ENCODE peak calls at places on chromosomes 12 and 14, in seven cellular contexts. M is progenitor cell of endocrine pancreas, D is PC-9, H is lower leg skin, C is AG04450, E is neural crest cell, N is mammary epithelial cell. Q is an unnamed sample.

GRCh38 chr14:56378474-56378873 is 201.1 kb upstream of the TMEM260 start:
- DNase-seq in C (peak), N (peak), D (no peak), M (no peak), E (no peak), H (no peak), Q (no peak)

GRCh38 chr14:74569826-74570591 is 42.0 kb downstream of the LTBP2 start:
- DNase-seq in H (no peak), N (peak), M (no peak), E (no peak), D (peak), C (no peak), Q (no peak)

GRCh38 chr14:49702725-49703124 is 9.8 kb downstream of the KLHDC1 start:
- DNase-seq in D (no peak), H (no peak), M (no peak), C (no peak), N (no peak), E (no peak), Q (no peak)

GRCh38 chr14:94690486-94690885 is 78.3 kb downstream of the SERPINA3 start:
- DNase-seq in D (no peak), E (no peak), H (no peak), N (no peak), C (no peak), M (no peak), Q (no peak)

GRCh38 chr12:16348435-16349131 is 1.1 kb downstream of the MGST1 start:
- DNase-seq in M (no peak), D (no peak), E (no peak), H (no peak), C (no peak), N (peak), Q (no peak)

GRCh38 chr12:41621288-41621687 is 433.2 kb downstream of the PDZRN4 start:
- DNase-seq in H (no peak), C (no peak), N (no peak), M (no peak), E (no peak), D (no peak), Q (no peak)

GRCh38 chr14:65238456-65238855 is 136.1 kb upstream of the MAX start:
- DNase-seq in N (peak), C (peak), D (peak), H (peak), M (no peak), E (no peak), Q (no peak)

GRCh38 chr12:92593734-92594402 is 108.9 kb upstream of the PLEKHG7 start:
- DNase-seq in N (peak), H (no peak), E (no peak), M (no peak), C (no peak), D (no peak), Q (peak)

GRCh38 chr12:131202592-131203378 is 249.1 kb downstream of the ADGRD1 start:
- DNase-seq in M (no peak), E (no peak), H (peak), C (no peak), D (no peak), N (no peak), Q (no peak)

GRCh38 chr14:67411820-67412421 is at the start of gene PLEK2:
- DNase-seq in N (peak), D (peak), H (peak), C (no peak), E (no peak), M (no peak), Q (no peak)

GRCh38 chr12:68675098-68675842 is 11.5 kb upstream of the NUP107 start:
- DNase-seq in C (no peak), N (no peak), H (no peak), M (no peak), E (no peak), D (no peak), Q (no peak)

GRCh38 chr14:29724991-29725390 is 202.7 kb downstream of the PRKD1 start:
- DNase-seq in E (no peak), M (peak), D (no peak), H (no peak), C (no peak), N (no peak), Q (no peak)

DNA sequence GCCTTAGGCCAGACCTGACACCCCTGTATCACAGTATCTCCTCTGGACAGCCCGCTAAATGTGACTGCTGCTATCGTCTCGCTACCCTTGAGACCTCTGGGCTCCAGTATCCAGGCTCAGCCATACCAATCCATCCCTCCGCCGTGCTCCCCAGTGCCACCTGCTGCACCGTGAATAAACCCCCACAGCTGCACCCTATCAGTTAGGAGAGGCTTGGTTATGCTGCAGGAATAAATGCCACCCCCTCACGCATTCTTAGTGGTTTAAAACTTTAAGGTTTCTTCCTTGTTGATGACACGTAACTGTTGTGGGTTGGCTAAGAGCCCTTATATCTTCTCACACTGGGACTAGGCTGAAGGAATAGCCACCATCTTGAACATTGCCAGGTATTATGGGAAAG is 12.1 kb downstream of the CCDC63 start:
- DNase-seq in H (no peak), E (no peak), N (no peak), M (no peak), C (no peak), D (no peak), Q (no peak)
- TF ChIP-seq CTCF in H (no peak), E (no peak), N (no peak), M (no peak), C (no peak), D (no peak), Q (no peak)

DNA sequence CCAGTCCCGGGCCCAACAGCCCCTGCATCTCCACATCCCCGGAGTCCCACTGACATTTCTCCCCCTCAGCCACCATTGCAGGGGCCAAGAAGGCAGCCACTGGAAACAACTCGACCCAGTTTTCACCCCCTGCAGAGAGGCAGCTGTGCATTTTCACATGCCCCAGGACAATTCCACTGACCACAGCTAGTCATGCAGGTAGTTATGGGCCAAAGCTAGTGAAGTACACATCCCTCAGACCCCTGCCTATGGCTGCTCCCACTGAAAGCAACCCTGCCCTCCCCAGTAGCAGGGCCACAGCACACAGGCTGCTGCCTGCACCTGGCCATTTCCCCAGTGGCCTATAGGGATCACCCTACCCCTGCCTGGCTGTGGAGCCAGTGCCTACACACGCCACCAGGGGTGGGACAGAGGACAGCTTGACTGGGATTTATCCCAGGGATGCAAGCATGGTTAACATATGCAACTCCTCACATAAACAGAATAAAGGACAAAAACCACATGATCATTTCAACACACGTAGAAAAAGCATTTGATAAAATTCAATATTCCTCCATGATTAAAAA is 154.0 kb downstream of the NDUFA12 start:
- DNase-seq in E (no peak), D (no peak), C (no peak), M (no peak), H (no peak), N (no peak), Q (no peak)
- TF ChIP-seq CTCF in E (no peak), D (no peak), C (no peak), M (no peak), H (no peak), N (no peak), Q (no peak)

GRCh38 chr14:50997712-50998111 is 53.4 kb upstream of the PYGL start:
- DNase-seq in M (no peak), N (no peak), E (no peak), H (no peak), C (no peak), D (peak), Q (no peak)

GRCh38 chr14:51002406-51002984 is 58.2 kb upstream of the PYGL start:
- DNase-seq in H (no peak), C (no peak), E (no peak), N (no peak), M (no peak), D (no peak), Q (no peak)

GRCh38 chr14:51000566-51000965 is 56.3 kb upstream of the PYGL start:
- DNase-seq in H (no peak), D (no peak), C (no peak), E (no peak), N (no peak), M (no peak), Q (no peak)

GRCh38 chr14:50998612-50999011 is 54.3 kb upstream of the PYGL start:
- DNase-seq in E (no peak), M (no peak), N (no peak), C (no peak), D (no peak), H (no peak), Q (no peak)

DNA sequence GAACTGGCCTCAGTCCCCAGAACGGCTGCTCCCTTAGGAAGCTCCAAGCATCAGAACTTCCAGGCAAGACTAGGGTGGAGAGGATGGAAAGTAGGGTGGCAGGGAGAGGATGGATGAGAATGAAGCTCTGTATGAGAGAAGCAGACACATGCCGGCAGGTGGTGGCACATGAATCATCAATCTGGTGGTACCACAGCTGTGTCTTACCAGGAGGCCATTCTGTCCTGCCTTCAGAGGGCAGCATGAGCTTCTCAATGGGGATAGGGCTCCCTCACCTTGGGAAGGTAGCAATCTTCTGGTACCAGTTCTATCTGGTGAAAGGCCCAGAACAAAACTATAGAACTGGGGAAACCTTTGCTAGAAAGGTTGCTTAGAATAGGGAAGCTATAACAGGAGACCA is 55.4 kb upstream of the PYGL start:
- DNase-seq in N (peak), M (no peak), C (no peak), D (no peak), E (no peak), H (no peak), Q (no peak)
- TF ChIP-seq CTCF in N (no peak), M (no peak), C (no peak), D (no peak), E (no peak), H (no peak), Q (no peak)

GRCh38 chr12:109880049-109880931 is at the start of gene GLTP:
- DNase-seq in C (no peak), M (peak), E (peak), H (peak), N (peak), D (peak), Q (peak)
- TF ChIP-seq CTCF in C (peak), M (peak), E (peak), H (no peak), N (peak), D (no peak), Q (no peak)

GRCh38 chr12:132438726-132439125 is 51.2 kb upstream of the FBRSL1 start:
- DNase-seq in M (no peak), E (no peak), C (no peak), D (no peak), N (no peak), H (no peak), Q (no peak)

GRCh38 chr12:132437252-132438138 is 52.5 kb upstream of the FBRSL1 start:
- DNase-seq in D (no peak), H (no peak), N (no peak), E (no peak), M (no peak), C (no peak), Q (no peak)

GRCh38 chr12:132436791-132437251 is 53.1 kb upstream of the FBRSL1 start:
- DNase-seq in M (no peak), C (no peak), E (no peak), H (no peak), N (no peak), D (no peak), Q (no peak)

GRCh38 chr12:132438139-132438700 is 51.7 kb upstream of the FBRSL1 start:
- DNase-seq in N (no peak), M (no peak), C (no peak), H (no peak), E (no peak), D (no peak), Q (no peak)

DNA sequence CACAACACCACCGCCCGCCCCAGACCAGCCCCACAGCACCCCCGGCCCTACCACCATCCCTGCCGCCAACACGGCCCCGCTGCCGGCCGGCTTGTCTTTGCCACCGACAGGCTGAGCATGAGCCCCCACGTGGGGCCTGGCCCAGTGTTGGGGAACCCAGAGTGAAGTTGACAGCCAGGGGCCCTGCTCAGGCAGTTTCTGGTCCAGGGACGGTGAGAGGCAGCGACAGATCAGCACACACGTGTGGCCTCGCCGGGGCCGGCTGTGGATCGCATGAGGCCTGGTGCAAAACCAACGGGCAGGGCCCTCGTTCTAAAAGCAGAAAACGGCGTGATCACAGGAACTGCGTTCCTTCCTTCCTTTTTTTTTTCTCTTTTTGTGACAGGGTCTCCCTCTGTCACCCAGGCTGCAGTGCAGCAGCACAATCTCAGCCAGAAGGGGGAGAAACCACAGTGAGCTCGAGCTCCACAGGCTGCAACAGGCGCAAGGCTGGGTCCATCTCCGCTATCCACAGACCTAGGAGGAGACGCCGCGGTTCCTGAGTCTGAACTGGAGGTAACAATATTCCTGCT is 50.5 kb upstream of the FBRSL1 start:
- DNase-seq in N (no peak), H (no peak), M (no peak), D (no peak), E (no peak), C (no peak), Q (no peak)
- TF ChIP-seq CTCF in N (no peak), H (no peak), M (no peak), D (no peak), E (no peak), C (no peak), Q (no peak)

DNA sequence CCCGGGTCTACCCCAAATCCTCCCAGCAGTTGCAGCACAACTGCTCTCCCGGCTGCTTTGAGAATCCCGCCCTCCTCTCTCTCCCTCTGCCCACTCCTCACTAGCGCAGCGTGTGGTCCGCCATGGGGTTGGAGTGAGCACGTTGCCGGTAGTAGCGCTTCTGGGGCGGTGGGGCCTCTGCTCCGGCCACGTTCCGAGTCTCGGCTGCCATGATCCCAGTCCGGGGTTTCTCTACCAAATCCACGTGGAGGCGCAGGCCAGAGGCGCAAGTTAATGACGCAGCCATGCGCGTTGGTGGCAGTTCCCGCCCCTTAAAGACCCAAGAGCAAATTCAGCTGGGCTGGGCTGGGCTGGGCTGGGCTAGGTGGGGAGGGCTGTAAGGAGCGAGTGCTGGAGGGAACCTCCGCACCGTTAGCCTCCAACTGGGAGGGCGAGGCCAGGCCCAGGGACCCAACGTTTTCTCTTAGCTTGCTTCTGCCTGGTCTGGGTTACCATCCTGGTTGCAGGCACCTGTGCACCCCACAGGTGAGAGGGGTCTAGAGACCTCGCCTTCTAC is at the start of gene METTL1:
- DNase-seq in D (peak), N (peak), E (peak), H (peak), C (peak), M (peak), Q (peak)
- TF ChIP-seq CTCF in D (no peak), N (no peak), E (no peak), H (no peak), C (no peak), M (no peak), Q (no peak)

GRCh38 chr14:90398315-90398811 is 1.5 kb downstream of the CALM1 start:
- DNase-seq in D (peak), E (peak), M (peak), N (no peak), H (peak), C (no peak), Q (no peak)

GRCh38 chr14:90399541-90400444 is 3.0 kb downstream of the CALM1 start:
- DNase-seq in E (peak), H (peak), M (peak), C (peak), N (peak), D (peak), Q (peak)

GRCh38 chr14:90398841-90399540 is 2.2 kb downstream of the CALM1 start:
- DNase-seq in M (no peak), H (no peak), E (no peak), C (no peak), N (no peak), D (no peak), Q (no peak)

GRCh38 chr14:90396342-90397339 is at the start of gene CALM1:
- DNase-seq in D (peak), E (peak), H (peak), N (peak), C (peak), M (peak), Q (peak)

GRCh38 chr14:90397401-90398314 is 829 bp downstream of the CALM1 start:
- DNase-seq in H (peak), D (peak), C (no peak), M (peak), N (peak), E (peak), Q (peak)
- TF ChIP-seq CTCF in H (no peak), D (no peak), C (no peak), M (no peak), N (no peak), E (no peak), Q (no peak)

DNA sequence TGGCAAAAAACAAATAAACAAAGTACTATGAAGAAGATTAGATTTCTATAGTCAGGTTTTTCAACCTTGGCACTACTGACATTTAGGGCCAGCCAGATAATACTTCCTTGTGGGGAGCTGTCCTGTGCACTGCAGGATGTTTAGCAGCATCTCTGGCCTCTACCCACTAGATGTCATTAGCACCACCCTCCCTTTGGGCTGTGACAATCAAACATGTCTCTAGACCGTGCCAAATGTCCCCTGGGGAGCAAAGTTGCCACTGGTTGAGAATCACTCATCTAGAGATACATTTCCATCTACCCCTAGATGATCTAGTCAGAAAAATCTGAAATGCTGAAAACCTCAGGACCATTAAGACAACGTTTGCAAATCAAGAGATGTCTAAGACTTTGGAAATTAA is 29.9 kb downstream of the SRRM4 start:
- DNase-seq in N (no peak), D (no peak), C (no peak), H (no peak), M (no peak), E (no peak), Q (no peak)
- TF ChIP-seq CTCF in N (no peak), D (no peak), C (no peak), H (no peak), M (no peak), E (no peak), Q (no peak)